ENCODE peak calls at places on chromosomes 7 and 10, in five cellular contexts. F, K, Q, R and S are unnamed samples.

GRCh38 chr10:108375691-108376090 is 1211.2 kb upstream of the SORCS1 start:
- DNase-seq in F (no peak), K (no peak), Q (no peak), R (no peak), S (no peak)

GRCh38 chr7:12929416-12930140 is 242.1 kb downstream of the ARL4A start:
- DNase-seq in F (peak), K (no peak), Q (no peak), R (no peak), S (no peak)

GRCh38 chr10:8048281-8049008 is 6.0 kb upstream of the GATA3 start:
- DNase-seq in F (no peak), K (no peak), Q (no peak), R (no peak), S (no peak)

GRCh38 chr10:13276749-13277394 is 23.0 kb downstream of the PHYH start:
- DNase-seq in F (no peak), K (no peak), Q (peak), R (no peak), S (no peak)

GRCh38 chr10:64682043-64682442 is 1160.8 kb downstream of the REEP3 start:
- DNase-seq in F (peak), K (no peak), Q (no peak), R (no peak), S (peak)

GRCh38 chr7:91636129-91636724 is 244.3 kb downstream of the MTERF1 start:
- DNase-seq in F (peak), K (no peak), Q (no peak), R (peak), S (peak)

GRCh38 chr7:155729847-155730246 is 82.4 kb downstream of the SHH start:
- DNase-seq in F (no peak), K (no peak), Q (peak), R (peak), S (no peak)

GRCh38 chr7:151978616-151979015 is 22.4 kb downstream of the GALNTL5 start:
- DNase-seq in F (no peak), K (no peak), Q (no peak), R (no peak), S (no peak)

GRCh38 chr7:36037121-36037662 is 115.9 kb upstream of the EEPD1 start:
- DNase-seq in F (peak), K (no peak), Q (peak), R (peak), S (peak)

GRCh38 chr7:98969386-98969785 is 91.1 kb downstream of the TRRAP start:
- DNase-seq in F (no peak), K (no peak), Q (no peak), R (no peak), S (no peak)

GRCh38 chr10:125340871-125341270 is 180.5 kb upstream of the CTBP2 start:
- DNase-seq in F (no peak), K (no peak), Q (no peak), R (no peak), S (peak)

GRCh38 chr7:139328375-139328774 is 12.8 kb upstream of the FMC1 start:
- DNase-seq in F (no peak), K (no peak), Q (peak), R (no peak), S (peak)

GRCh38 chr7:28490831-28491230 is 78.5 kb downstream of the CREB5 start:
- DNase-seq in F (no peak), K (no peak), Q (no peak), R (no peak), S (no peak)

GRCh38 chr7:42662862-42663261 is 249.0 kb downstream of the C7orf25 start:
- DNase-seq in F (no peak), K (no peak), Q (no peak), R (no peak), S (no peak)

GRCh38 chr7:94417921-94418320 is 23.2 kb downstream of the COL1A2 start:
- DNase-seq in F (no peak), K (no peak), Q (no peak), R (no peak), S (no peak)

GRCh38 chr7:1844956-1845390 is 174.9 kb downstream of the ELFN1 start:
- DNase-seq in F (no peak), K (no peak), Q (no peak), R (no peak), S (no peak)

GRCh38 chr10:44046605-44047004 is 338.3 kb downstream of the CXCL12 start:
- DNase-seq in F (peak), K (peak), Q (peak), R (peak), S (no peak)

GRCh38 chr10:88903715-88904114 is 23.7 kb downstream of the STAMBPL1 start:
- DNase-seq in F (no peak), K (no peak), Q (no peak), R (no peak), S (no peak)

GRCh38 chr10:119287613-119287991 is 80.2 kb downstream of the GRK5 start:
- DNase-seq in F (no peak), K (no peak), Q (no peak), R (no peak), S (no peak)

GRCh38 chr10:51894752-51895151 is 195.4 kb upstream of the CSTF2T start:
- DNase-seq in F (no peak), K (no peak), Q (peak), R (no peak), S (peak)

GRCh38 chr10:125064681-125065492 is 95.5 kb downstream of the CTBP2 start:
- DNase-seq in F (peak), K (no peak), Q (peak), R (peak), S (peak)

GRCh38 chr7:81662531-81662930 is 107.3 kb downstream of the HGF start:
- DNase-seq in F (no peak), K (no peak), Q (no peak), R (no peak), S (no peak)

GRCh38 chr10:61284222-61284890 is 168.8 kb downstream of the TMEM26 start:
- DNase-seq in F (peak), K (no peak), Q (peak), R (no peak), S (peak)

GRCh38 chr7:95420996-95421846 is 13.6 kb downstream of the PON2 start:
- DNase-seq in F (no peak), K (no peak), Q (peak), R (peak), S (peak)

GRCh38 chr10:103757531-103758293 is 97.7 kb downstream of the SH3PXD2A start:
- DNase-seq in F (peak), K (no peak), Q (peak), R (no peak), S (peak)

GRCh38 chr10:112210672-112211071 is 27.1 kb upstream of the GPAM start:
- DNase-seq in F (no peak), K (no peak), Q (no peak), R (no peak), S (no peak)

GRCh38 chr7:67566101-67566500 is 569.5 kb downstream of the TYW1 start:
- DNase-seq in F (no peak), K (no peak), Q (no peak), R (no peak), S (no peak)

GRCh38 chr10:127033569-127034175 is 128.4 kb downstream of the DOCK1 start:
- DNase-seq in F (no peak), K (no peak), Q (no peak), R (no peak), S (no peak)

GRCh38 chr10:60816624-60817023 is 38.3 kb downstream of the CDK1 start:
- DNase-seq in F (peak), K (no peak), Q (peak), R (peak), S (peak)

GRCh38 chr7:150941983-150942590 is 36.0 kb downstream of the KCNH2 start:
- DNase-seq in F (peak), K (no peak), Q (no peak), R (no peak), S (no peak)

GRCh38 chr7:106143711-106144347 is 31.7 kb upstream of the SYPL1 start:
- DNase-seq in F (peak), K (no peak), Q (no peak), R (no peak), S (no peak)

GRCh38 chr7:121398246-121398645 is 2.1 kb upstream of the FAM3C start:
- DNase-seq in F (peak), K (no peak), Q (no peak), R (no peak), S (no peak)

GRCh38 chr7:2355079-2356008 is 717 bp downstream of the EIF3B start:
- DNase-seq in F (peak), K (peak), Q (no peak), R (no peak), S (peak)

GRCh38 chr10:52451817-52452216 is 137.7 kb downstream of the DKK1 start:
- DNase-seq in F (no peak), K (no peak), Q (peak), R (no peak), S (peak)

GRCh38 chr7:43198599-43199090 is 86.2 kb downstream of the HECW1 start:
- DNase-seq in F (peak), K (no peak), Q (no peak), R (no peak), S (no peak)

GRCh38 chr10:48454302-48455054 is 148.0 kb downstream of the MAPK8 start:
- DNase-seq in F (peak), K (peak), Q (no peak), R (peak), S (no peak)

GRCh38 chr7:264541-265191 is 25.3 kb upstream of the FOXL3 start:
- DNase-seq in F (no peak), K (no peak), Q (no peak), R (no peak), S (no peak)

GRCh38 chr7:130941322-130942210 is 207.6 kb upstream of the KLF14 start:
- DNase-seq in F (no peak), K (no peak), Q (peak), R (peak), S (peak)
- H3K4me2 ChIP-seq in F (no peak), K (no peak), Q (peak), R (no peak), S (no peak)

GRCh38 chr7:111026806-111027205 is 64.1 kb upstream of the LRRN3 start:
- DNase-seq in F (no peak), K (no peak), Q (no peak), R (no peak), S (no peak)
- H3K9ac ChIP-seq in F (no peak), K (no peak), Q (no peak), R (no peak), S (no peak)

DNA sequence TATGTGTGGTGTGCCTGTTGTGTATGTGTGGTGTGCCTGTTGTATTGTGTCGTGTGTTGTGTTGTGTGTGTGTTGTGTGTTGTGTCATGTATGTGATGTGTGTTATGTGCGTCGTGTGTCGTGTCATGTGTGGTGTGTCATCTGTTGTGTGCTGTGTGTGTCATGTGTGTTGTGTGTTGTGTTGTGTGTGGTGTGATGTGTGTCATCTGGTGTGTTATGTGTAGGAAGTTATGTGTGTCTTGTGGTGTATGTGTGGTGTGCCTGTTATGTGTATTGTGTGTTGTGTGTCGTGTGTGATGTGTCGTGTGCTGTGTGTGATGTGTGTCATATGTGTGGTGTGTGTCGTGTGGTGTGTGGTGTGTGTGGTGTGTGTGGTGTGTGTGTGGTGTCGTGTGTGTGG is 145.2 kb downstream of the DNAJB6 start:
- DNase-seq in F (no peak), K (no peak), Q (no peak), R (no peak), S (peak)
- H3K18ac ChIP-seq in F (no peak), K (no peak), Q (no peak), R (no peak), S (no peak)

DNA sequence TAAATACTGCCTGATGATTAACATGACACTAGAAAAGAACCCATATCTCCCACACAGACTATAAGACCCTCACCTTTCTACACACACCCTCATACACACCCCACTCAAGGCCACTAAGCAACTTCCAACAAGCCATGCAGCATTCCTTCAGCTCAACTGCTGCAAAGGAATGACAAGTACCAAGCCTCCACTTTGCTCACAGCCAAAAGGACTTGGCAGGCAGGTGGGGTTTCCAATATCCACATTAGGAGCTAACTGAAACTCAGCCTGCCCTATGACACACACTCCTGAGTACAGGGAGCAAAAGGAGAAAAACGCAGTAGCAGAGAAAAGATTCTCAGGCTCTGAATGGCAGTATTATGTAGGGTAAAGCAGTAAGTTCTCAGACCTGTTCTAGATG is 13.4 kb downstream of the USP54 start:
- DNase-seq in F (peak), K (no peak), Q (peak), R (peak), S (no peak)
- H3K4me2 ChIP-seq in F (no peak), K (no peak), Q (no peak), R (no peak), S (no peak)

GRCh38 chr10:3805791-3806381 is 20.9 kb upstream of the KLF6 start:
- DNase-seq in F (peak), K (no peak), Q (peak), R (peak), S (peak)

GRCh38 chr10:3802526-3803002 is 17.6 kb upstream of the KLF6 start:
- DNase-seq in F (no peak), K (no peak), Q (no peak), R (no peak), S (no peak)

GRCh38 chr10:3805227-3805790 is 20.3 kb upstream of the KLF6 start:
- DNase-seq in F (no peak), K (no peak), Q (peak), R (peak), S (peak)

GRCh38 chr10:3803295-3803883 is 18.4 kb upstream of the KLF6 start:
- DNase-seq in F (peak), K (no peak), Q (peak), R (peak), S (peak)

DNA sequence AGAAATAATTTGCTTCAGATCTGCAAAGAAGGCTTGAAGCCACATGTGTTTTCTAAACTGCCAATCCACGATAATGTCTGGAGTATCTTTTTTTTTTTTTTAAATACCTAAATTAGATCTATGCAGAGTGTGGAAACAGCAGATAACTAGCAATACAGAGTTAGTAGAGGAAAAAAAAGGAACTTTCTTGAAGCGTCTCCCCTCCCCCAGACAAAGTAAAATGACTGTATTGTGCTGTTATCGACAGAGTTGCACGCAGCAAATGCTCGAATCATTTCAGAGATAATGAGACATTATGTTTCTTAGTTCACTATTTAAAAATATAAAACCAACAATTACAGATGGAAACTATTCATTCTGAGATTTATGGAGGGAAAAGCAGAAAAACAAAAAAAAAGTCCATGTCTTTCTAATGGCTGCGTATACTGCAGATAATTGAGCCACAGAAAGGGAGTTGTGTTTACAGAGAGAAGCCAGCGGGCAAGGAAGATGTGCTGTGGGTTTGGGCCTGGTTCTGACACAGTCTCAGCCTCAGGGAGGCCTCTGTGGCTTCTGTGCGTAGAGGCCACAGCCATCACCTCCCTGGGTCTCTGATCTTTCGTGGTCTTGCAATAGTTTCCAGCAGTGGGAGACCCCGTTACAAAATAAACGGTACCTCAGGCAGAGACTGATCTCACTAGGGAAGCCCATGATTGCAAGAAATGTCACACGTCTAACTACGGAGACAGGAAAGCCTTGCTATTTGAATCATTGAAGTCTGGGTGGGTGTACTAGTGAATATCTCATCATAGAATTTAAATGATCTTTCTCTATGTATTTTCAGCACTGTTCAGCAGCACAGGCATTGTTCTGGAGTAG is 19.1 kb upstream of the KLF6 start:
- DNase-seq in F (peak), K (no peak), Q (peak), R (no peak), S (peak)
- H3K9ac ChIP-seq in F (no peak), K (no peak), Q (no peak), R (no peak), S (peak)

DNA sequence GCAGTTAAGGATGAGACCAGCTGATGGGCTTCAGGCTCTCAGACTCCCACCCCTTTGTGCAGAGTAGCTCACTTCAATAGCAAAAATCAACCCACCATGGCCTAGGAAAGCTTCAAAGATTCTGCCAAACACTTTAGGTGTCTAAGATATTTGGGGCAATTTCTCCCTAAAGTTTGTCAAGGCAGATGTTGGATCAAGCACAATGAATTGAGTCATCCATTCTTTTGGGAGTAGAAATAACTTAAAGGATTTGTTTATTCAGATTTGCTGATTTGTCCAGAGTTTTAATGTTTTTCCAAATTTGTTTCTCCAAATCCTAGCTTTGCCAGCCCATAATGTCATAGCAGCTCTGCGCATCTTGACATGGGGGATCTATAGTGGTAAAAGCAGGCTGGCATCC is 855.1 kb downstream of the LRMDA start:
- DNase-seq in F (no peak), K (no peak), Q (peak), R (no peak), S (no peak)
- H3K18ac ChIP-seq in F (no peak), K (no peak), Q (peak), R (no peak), S (peak)

GRCh38 chr7:79528421-79528820 is 75.0 kb upstream of the MAGI2 start:
- DNase-seq in F (peak), K (no peak), Q (no peak), R (no peak), S (no peak)
- H3K4me2 ChIP-seq in F (no peak), K (no peak), Q (no peak), R (no peak), S (no peak)